ENCODE peak calls at places on chromosomes 7 and 10, in five cellular contexts. One of them, this sample, is unnamed.

GRCh38 chr7:45118830-45119452 is 7.4 kb upstream of the TBRG4 start:
- DNase-seq in OCI-LY7: peak; percentile 64
- DNase-seq in neural progenitor cell: no peak
- DNase-seq in foreskin fibroblast: no peak
- DNase-seq in upper lobe of right lung: no peak
- DNase-seq in this sample: no peak

GRCh38 chr10:118017850-118018249 is 28.9 kb downstream of the RAB11FIP2 start:
- DNase-seq in OCI-LY7: no peak
- DNase-seq in neural progenitor cell: peak; percentile 89
- DNase-seq in foreskin fibroblast: no peak
- DNase-seq in upper lobe of right lung: peak; percentile 58
- DNase-seq in this sample: no peak

GRCh38 chr10:93654201-93654600 is 41.9 kb downstream of the PDE6C start:
- DNase-seq in OCI-LY7: no peak
- DNase-seq in neural progenitor cell: no peak
- DNase-seq in foreskin fibroblast: no peak
- DNase-seq in upper lobe of right lung: no peak
- DNase-seq in this sample: no peak

GRCh38 chr7:83413831-83414230 is 235.1 kb downstream of the SEMA3E start:
- DNase-seq in OCI-LY7: no peak
- DNase-seq in neural progenitor cell: no peak
- DNase-seq in foreskin fibroblast: peak; percentile 30
- DNase-seq in upper lobe of right lung: no peak
- DNase-seq in this sample: no peak

GRCh38 chr10:102656026-102656425 is 11.7 kb downstream of the TRIM8 start:
- DNase-seq in OCI-LY7: no peak
- DNase-seq in neural progenitor cell: no peak
- DNase-seq in foreskin fibroblast: no peak
- DNase-seq in upper lobe of right lung: no peak
- DNase-seq in this sample: no peak

GRCh38 chr10:94402204-94403033 is at the start of gene TBC1D12:
- DNase-seq in OCI-LY7: peak; percentile 79
- DNase-seq in neural progenitor cell: peak; percentile 95
- DNase-seq in foreskin fibroblast: peak; percentile 99
- DNase-seq in upper lobe of right lung: peak; percentile 98
- DNase-seq in this sample: peak; percentile 77

GRCh38 chr7:73521636-73522080 is 435 bp downstream of the BAZ1B start:
- DNase-seq in OCI-LY7: peak; percentile 75
- DNase-seq in neural progenitor cell: no peak
- DNase-seq in foreskin fibroblast: no peak
- DNase-seq in upper lobe of right lung: peak; percentile 85
- DNase-seq in this sample: no peak

GRCh38 chr10:133294189-133294588 is 14.5 kb downstream of the TUBGCP2 start:
- DNase-seq in OCI-LY7: no peak
- DNase-seq in neural progenitor cell: no peak
- DNase-seq in foreskin fibroblast: peak; percentile 71
- DNase-seq in upper lobe of right lung: no peak
- DNase-seq in this sample: peak; percentile 84

GRCh38 chr7:17706734-17707133 is 233.6 kb downstream of the SNX13 start:
- DNase-seq in OCI-LY7: peak; percentile 49
- DNase-seq in neural progenitor cell: peak; percentile 78
- DNase-seq in foreskin fibroblast: peak; percentile 82
- DNase-seq in upper lobe of right lung: no peak
- DNase-seq in this sample: no peak

GRCh38 chr10:117543999-117544728 is 1.6 kb downstream of the EMX2 start:
- DNase-seq in OCI-LY7: no peak
- DNase-seq in neural progenitor cell: peak; percentile 73
- DNase-seq in foreskin fibroblast: peak; percentile 39
- DNase-seq in upper lobe of right lung: no peak
- DNase-seq in this sample: no peak

GRCh38 chr10:62614389-62615157 is 189.9 kb upstream of the ADO start:
- DNase-seq in OCI-LY7: no peak
- DNase-seq in neural progenitor cell: no peak
- DNase-seq in foreskin fibroblast: peak; percentile 64
- DNase-seq in upper lobe of right lung: no peak
- DNase-seq in this sample: peak; percentile 67

GRCh38 chr10:77390481-77390891 is 247.1 kb downstream of the KCNMA1 start:
- DNase-seq in OCI-LY7: no peak
- DNase-seq in neural progenitor cell: no peak
- DNase-seq in foreskin fibroblast: peak; percentile 22
- DNase-seq in upper lobe of right lung: no peak
- DNase-seq in this sample: no peak

GRCh38 chr7:7761340-7761973 is 43.0 kb upstream of the RPA3 start:
- DNase-seq in OCI-LY7: peak; percentile 68
- DNase-seq in neural progenitor cell: no peak
- DNase-seq in foreskin fibroblast: peak; percentile 65
- DNase-seq in upper lobe of right lung: no peak
- DNase-seq in this sample: no peak

GRCh38 chr10:97686301-97686961 is 610 bp downstream of the AVPI1 start:
- DNase-seq in OCI-LY7: peak; percentile 54
- DNase-seq in neural progenitor cell: no peak
- DNase-seq in foreskin fibroblast: no peak
- DNase-seq in upper lobe of right lung: no peak
- DNase-seq in this sample: no peak

GRCh38 chr7:50389961-50390360 is 60.2 kb downstream of the FIGNL1 start:
- DNase-seq in OCI-LY7: no peak
- DNase-seq in neural progenitor cell: no peak
- DNase-seq in foreskin fibroblast: no peak
- DNase-seq in upper lobe of right lung: no peak
- DNase-seq in this sample: no peak

GRCh38 chr10:126674741-126675515 is 4.4 kb upstream of the C10orf90 start:
- DNase-seq in OCI-LY7: no peak
- DNase-seq in neural progenitor cell: no peak
- DNase-seq in foreskin fibroblast: no peak
- DNase-seq in upper lobe of right lung: no peak
- DNase-seq in this sample: no peak

GRCh38 chr10:1010703-1011102 is 15.0 kb downstream of the IDI2 start:
- DNase-seq in OCI-LY7: no peak
- DNase-seq in neural progenitor cell: no peak
- DNase-seq in foreskin fibroblast: no peak
- DNase-seq in upper lobe of right lung: no peak
- DNase-seq in this sample: no peak

GRCh38 chr7:67452516-67453026 is 455.9 kb downstream of the TYW1 start:
- DNase-seq in OCI-LY7: no peak
- DNase-seq in neural progenitor cell: no peak
- DNase-seq in foreskin fibroblast: no peak
- DNase-seq in upper lobe of right lung: no peak
- DNase-seq in this sample: no peak

GRCh38 chr7:129159539-129159938 is 15.0 kb downstream of the TSPAN33 start:
- DNase-seq in OCI-LY7: no peak
- DNase-seq in neural progenitor cell: no peak
- DNase-seq in foreskin fibroblast: no peak
- DNase-seq in upper lobe of right lung: no peak
- DNase-seq in this sample: no peak

GRCh38 chr7:102270176-102270887 is 16.3 kb upstream of the SH2B2 start:
- DNase-seq in OCI-LY7: no peak
- DNase-seq in neural progenitor cell: no peak
- DNase-seq in foreskin fibroblast: peak; percentile 26
- DNase-seq in upper lobe of right lung: no peak
- DNase-seq in this sample: peak; percentile 34

GRCh38 chr7:38189256-38189938 is 11.4 kb downstream of the STARD3NL start:
- DNase-seq in OCI-LY7: no peak
- DNase-seq in neural progenitor cell: no peak
- DNase-seq in foreskin fibroblast: peak; percentile 21
- DNase-seq in upper lobe of right lung: no peak
- DNase-seq in this sample: no peak

GRCh38 chr7:39589323-39590111 is 23.3 kb downstream of the YAE1 start:
- DNase-seq in OCI-LY7: no peak
- DNase-seq in neural progenitor cell: peak; percentile 44
- DNase-seq in foreskin fibroblast: peak; percentile 80
- DNase-seq in upper lobe of right lung: no peak
- DNase-seq in this sample: peak; percentile 80

GRCh38 chr10:132784582-132785432 is 1.1 kb downstream of the NKX6-2 start:
- DNase-seq in OCI-LY7: no peak
- DNase-seq in neural progenitor cell: peak; percentile 56
- DNase-seq in foreskin fibroblast: peak; percentile 45
- DNase-seq in upper lobe of right lung: no peak
- DNase-seq in this sample: no peak

GRCh38 chr7:71637578-71637977 is 505.6 kb downstream of the GALNT17 start:
- DNase-seq in OCI-LY7: no peak
- DNase-seq in neural progenitor cell: no peak
- DNase-seq in foreskin fibroblast: peak; percentile 83
- DNase-seq in upper lobe of right lung: no peak
- DNase-seq in this sample: no peak

GRCh38 chr7:157150825-157151412 is 12.2 kb downstream of the UBE3C start:
- DNase-seq in OCI-LY7: no peak
- DNase-seq in neural progenitor cell: peak; percentile 67
- DNase-seq in foreskin fibroblast: peak; percentile 77
- DNase-seq in upper lobe of right lung: no peak
- DNase-seq in this sample: no peak

GRCh38 chr7:56175086-56175760 is 59.0 kb upstream of the NUPR2 start:
- DNase-seq in OCI-LY7: no peak
- DNase-seq in neural progenitor cell: no peak
- DNase-seq in foreskin fibroblast: no peak
- DNase-seq in upper lobe of right lung: peak; percentile 60
- DNase-seq in this sample: no peak

GRCh38 chr7:16739863-16740622 is 13.5 kb upstream of the TSPAN13 start:
- DNase-seq in OCI-LY7: no peak
- DNase-seq in neural progenitor cell: no peak
- DNase-seq in foreskin fibroblast: peak; percentile 98
- DNase-seq in upper lobe of right lung: no peak
- DNase-seq in this sample: no peak

GRCh38 chr10:116627386-116627933 is 6.7 kb downstream of the PNLIPRP2 start:
- DNase-seq in OCI-LY7: no peak
- DNase-seq in neural progenitor cell: peak; percentile 88
- DNase-seq in foreskin fibroblast: no peak
- DNase-seq in upper lobe of right lung: no peak
- DNase-seq in this sample: no peak

GRCh38 chr10:33837736-33838135 is 503.3 kb upstream of the NRP1 start:
- DNase-seq in OCI-LY7: no peak
- DNase-seq in neural progenitor cell: no peak
- DNase-seq in foreskin fibroblast: no peak
- DNase-seq in upper lobe of right lung: no peak
- DNase-seq in this sample: no peak

GRCh38 chr7:50206521-50207250 is 97.8 kb upstream of the IKZF1 start:
- DNase-seq in OCI-LY7: no peak
- DNase-seq in neural progenitor cell: no peak
- DNase-seq in foreskin fibroblast: no peak
- DNase-seq in upper lobe of right lung: no peak
- DNase-seq in this sample: peak; percentile 76

GRCh38 chr10:118952493-118953295 is 76.8 kb upstream of the NANOS1 start:
- DNase-seq in OCI-LY7: no peak
- DNase-seq in neural progenitor cell: peak; percentile 0
- DNase-seq in foreskin fibroblast: no peak
- DNase-seq in upper lobe of right lung: no peak
- DNase-seq in this sample: no peak

GRCh38 chr7:39678935-39679690 is 55.7 kb downstream of the RALA start:
- DNase-seq in OCI-LY7: no peak
- DNase-seq in neural progenitor cell: no peak
- DNase-seq in foreskin fibroblast: no peak
- DNase-seq in upper lobe of right lung: no peak
- DNase-seq in this sample: no peak

GRCh38 chr7:92325173-92325572 is 79.4 kb downstream of the ANKIB1 start:
- DNase-seq in OCI-LY7: no peak
- DNase-seq in neural progenitor cell: no peak
- DNase-seq in foreskin fibroblast: no peak
- DNase-seq in upper lobe of right lung: no peak
- DNase-seq in this sample: no peak

GRCh38 chr10:5943536-5943935 is 33.8 kb downstream of the IL15RA start:
- DNase-seq in OCI-LY7: no peak
- DNase-seq in neural progenitor cell: peak; percentile 34
- DNase-seq in foreskin fibroblast: peak; percentile 46
- DNase-seq in upper lobe of right lung: peak; percentile 73
- DNase-seq in this sample: no peak

GRCh38 chr7:35787925-35788324 is 12.9 kb upstream of the SEPTIN7 start:
- DNase-seq in OCI-LY7: no peak
- DNase-seq in neural progenitor cell: no peak
- DNase-seq in foreskin fibroblast: no peak
- DNase-seq in upper lobe of right lung: no peak
- DNase-seq in this sample: no peak

GRCh38 chr7:14021069-14021468 is 31.6 kb upstream of the ETV1 start:
- DNase-seq in OCI-LY7: no peak
- DNase-seq in neural progenitor cell: no peak
- DNase-seq in foreskin fibroblast: peak; percentile 77
- DNase-seq in upper lobe of right lung: no peak
- DNase-seq in this sample: no peak

DNA sequence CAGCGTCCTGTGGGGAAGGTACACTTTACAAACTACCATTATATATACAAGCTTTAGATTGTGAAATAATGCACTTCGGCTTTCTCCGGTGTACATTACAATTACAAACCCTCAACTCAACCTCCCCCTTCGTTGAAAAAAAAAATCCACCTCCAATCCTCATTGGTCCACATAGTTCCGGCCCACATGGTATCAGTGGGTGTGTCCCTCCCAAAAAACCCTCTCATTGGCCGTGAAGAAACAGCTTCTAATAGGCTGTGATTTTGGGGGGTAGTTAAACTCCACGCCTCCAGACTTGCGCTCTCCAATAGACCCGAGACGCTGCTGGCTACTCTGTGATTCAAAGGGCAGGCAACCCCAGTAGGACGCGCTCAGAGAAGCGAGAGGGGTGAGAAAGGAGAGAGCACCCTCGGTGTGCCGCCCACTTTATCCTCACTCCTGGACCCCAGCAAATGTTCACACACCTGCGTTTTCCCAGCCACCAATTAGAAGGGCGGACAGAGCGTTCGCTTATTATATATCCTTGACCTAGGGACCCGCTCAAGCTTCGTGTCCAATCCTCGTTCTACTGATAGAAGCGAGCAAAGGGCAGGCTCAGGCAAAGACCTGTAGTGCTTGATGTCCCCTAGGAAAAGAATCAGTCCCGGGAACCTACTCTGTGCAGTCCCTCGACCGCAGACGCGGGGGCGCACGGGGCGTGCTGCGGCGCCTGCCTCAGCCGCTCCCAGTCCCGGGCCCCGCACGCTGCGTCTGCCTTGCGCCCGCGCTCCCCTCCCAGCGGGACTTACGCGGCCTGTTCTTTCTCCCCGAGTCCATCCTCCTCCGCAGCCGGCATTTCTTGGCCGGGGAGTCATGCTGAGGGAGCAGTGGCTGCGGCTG is 991 bp downstream of the PANK1 start:
- DNase-seq in OCI-LY7: peak; percentile 96
- DNase-seq in neural progenitor cell: peak; percentile 95
- DNase-seq in foreskin fibroblast: peak; percentile 97
- DNase-seq in upper lobe of right lung: peak; percentile 80
- DNase-seq in this sample: peak; percentile 53
- TF ChIP-seq CTCF in OCI-LY7: peak; percentile 32
- TF ChIP-seq CTCF in neural progenitor cell: peak; percentile 19
- TF ChIP-seq CTCF in foreskin fibroblast: no peak
- TF ChIP-seq CTCF in upper lobe of right lung: no peak
- TF ChIP-seq CTCF in this sample: no peak

GRCh38 chr7:81232084-81232799 is 313.4 kb upstream of the SEMA3C start:
- DNase-seq in OCI-LY7: no peak
- DNase-seq in neural progenitor cell: no peak
- DNase-seq in foreskin fibroblast: no peak
- DNase-seq in upper lobe of right lung: no peak
- DNase-seq in this sample: no peak
- TF ChIP-seq CTCF in OCI-LY7: no peak
- TF ChIP-seq CTCF in neural progenitor cell: no peak
- TF ChIP-seq CTCF in foreskin fibroblast: no peak
- TF ChIP-seq CTCF in upper lobe of right lung: no peak
- TF ChIP-seq CTCF in this sample: no peak

GRCh38 chr7:21526007-21526406 is 16.8 kb upstream of the DNAH11 start:
- DNase-seq in OCI-LY7: peak; percentile 18
- DNase-seq in neural progenitor cell: no peak
- DNase-seq in foreskin fibroblast: peak; percentile 24
- DNase-seq in upper lobe of right lung: no peak
- DNase-seq in this sample: no peak
- TF ChIP-seq CTCF in OCI-LY7: peak; percentile 67
- TF ChIP-seq CTCF in neural progenitor cell: peak; percentile 19
- TF ChIP-seq CTCF in foreskin fibroblast: peak; percentile 34
- TF ChIP-seq CTCF in upper lobe of right lung: peak; percentile 47
- TF ChIP-seq CTCF in this sample: peak; percentile 63

GRCh38 chr10:74839708-74840107 is 13.3 kb downstream of the KAT6B start:
- DNase-seq in OCI-LY7: no peak
- DNase-seq in neural progenitor cell: no peak
- DNase-seq in foreskin fibroblast: no peak
- DNase-seq in upper lobe of right lung: no peak
- DNase-seq in this sample: no peak
- TF ChIP-seq CTCF in OCI-LY7: no peak
- TF ChIP-seq CTCF in neural progenitor cell: no peak
- TF ChIP-seq CTCF in foreskin fibroblast: no peak
- TF ChIP-seq CTCF in upper lobe of right lung: no peak
- TF ChIP-seq CTCF in this sample: no peak